ENCODE peak calls at places on chromosome 14, in seven cellular contexts. M, N, B, I, X, S and U are unnamed samples.

GRCh38 chr14:66099931-66100330 is 386.2 kb upstream of the CCDC196 start:
- DNase-seq in B (no peak), X (no peak), S (no peak), N (no peak), M (no peak), I (no peak), U (no peak)

GRCh38 chr14:74763803-74764531 is 851 bp downstream of the YLPM1 start:
- DNase-seq in I (peak; percentile 28), M (no peak), B (peak; percentile 9), S (no peak), N (peak; percentile 12), X (no peak), U (no peak)

GRCh38 chr14:91729756-91730155 is 2.1 kb downstream of the CATSPERB start:
- DNase-seq in I (no peak), M (no peak), X (no peak), B (no peak), N (no peak), S (no peak), U (no peak)

GRCh38 chr14:75454963-75455546 is 27.2 kb downstream of the JDP2 start:
- DNase-seq in S (peak; percentile 34), X (peak; percentile 40), M (no peak), B (no peak), N (no peak), I (peak; percentile 68), U (no peak)

GRCh38 chr14:53501361-53502320 is 348.5 kb upstream of the DDHD1 start:
- DNase-seq in B (no peak), I (peak; percentile 21), S (peak; percentile 40), M (no peak), N (no peak), X (no peak), U (no peak)

GRCh38 chr14:92704821-92705220 is 43.6 kb downstream of the LGMN start:
- DNase-seq in X (no peak), B (no peak), I (no peak), M (no peak), N (no peak), S (no peak), U (no peak)

GRCh38 chr14:57692671-57693070 is 173.2 kb downstream of the SLC35F4 start:
- DNase-seq in I (peak; percentile 44), N (no peak), X (peak; percentile 58), M (peak; percentile 26), B (peak; percentile 28), S (peak; percentile 7), U (peak; percentile 49)

GRCh38 chr14:71117839-71118743 is 210.8 kb downstream of the PCNX1 start:
- DNase-seq in I (peak; percentile 78), N (no peak), M (no peak), X (no peak), S (no peak), B (no peak), U (no peak)

GRCh38 chr14:54691525-54692260 is 124.8 kb downstream of the SAMD4A start:
- DNase-seq in B (peak; percentile 82), S (peak; percentile 58), M (peak; percentile 59), X (peak; percentile 57), N (peak; percentile 75), I (peak; percentile 89), U (peak; percentile 53)

GRCh38 chr14:56949828-56950227 is 139.5 kb upstream of the OTX2 start:
- DNase-seq in B (no peak), I (no peak), X (no peak), S (no peak), N (no peak), M (no peak), U (no peak)

GRCh38 chr14:21101802-21102413 is 1.0 kb downstream of the TMEM253 start:
- DNase-seq in S (no peak), I (no peak), M (no peak), N (no peak), B (no peak), X (no peak), U (no peak)

GRCh38 chr14:73825551-73826188 is 26.0 kb upstream of the PTGR2 start:
- DNase-seq in B (peak; percentile 86), M (peak; percentile 89), N (peak; percentile 87), S (peak; percentile 73), X (peak; percentile 67), I (peak; percentile 93), U (peak; percentile 76)

GRCh38 chr14:59161571-59162175 is 26.8 kb upstream of the DAAM1 start:
- DNase-seq in X (peak; percentile 22), B (peak; percentile 48), N (no peak), M (peak; percentile 27), I (peak; percentile 76), S (peak; percentile 52), U (peak; percentile 10)

GRCh38 chr14:65382586-65382985 is 29.9 kb upstream of the FUT8 start:
- DNase-seq in B (no peak), I (no peak), N (no peak), M (no peak), X (no peak), S (no peak), U (no peak)

GRCh38 chr14:94593376-94593748 is 12.1 kb downstream of the SERPINA5 start:
- DNase-seq in M (no peak), N (no peak), I (no peak), B (no peak), X (no peak), S (no peak), U (no peak)

GRCh38 chr14:90571149-90571548 is 174.3 kb downstream of the CALM1 start:
- DNase-seq in S (no peak), X (no peak), B (no peak), N (no peak), M (no peak), I (no peak), U (no peak)

GRCh38 chr14:36438883-36439282 is 81.1 kb downstream of the NKX2-1 start:
- DNase-seq in N (no peak), B (no peak), S (no peak), X (no peak), M (no peak), I (no peak), U (no peak)

GRCh38 chr14:56918849-56919574 is 108.7 kb upstream of the OTX2 start:
- DNase-seq in I (no peak), M (no peak), X (no peak), S (no peak), N (no peak), B (no peak), U (no peak)

GRCh38 chr14:78253986-78254385 is 83.8 kb downstream of the NRXN3 start:
- DNase-seq in M (peak; percentile 36), S (no peak), B (no peak), I (no peak), X (peak; percentile 84), N (no peak), U (no peak)

GRCh38 chr14:95705518-95705917 is 8.4 kb downstream of the TCL1A start:
- DNase-seq in B (no peak), I (no peak), S (no peak), N (no peak), M (no peak), X (no peak), U (no peak)

GRCh38 chr14:94058128-94058673 is 22.8 kb downstream of the DDX24 start:
- DNase-seq in B (no peak), M (no peak), X (no peak), I (no peak), S (no peak), N (no peak), U (no peak)

GRCh38 chr14:60649815-60650381 is 621 bp upstream of the SIX1 start:
- DNase-seq in S (no peak), M (no peak), B (no peak), I (peak; percentile 15), X (no peak), N (no peak), U (no peak)
- H3K4me3 ChIP-seq in S (peak overlapping the region; percentile 76), M (peak overlapping the region; percentile 58), B (peak overlapping the region; percentile 42), I (peak overlapping the region; percentile 50), X (peak overlapping the region; percentile 62), N (peak overlapping the region; percentile 55), U (peak overlapping the region; percentile 70)

DNA sequence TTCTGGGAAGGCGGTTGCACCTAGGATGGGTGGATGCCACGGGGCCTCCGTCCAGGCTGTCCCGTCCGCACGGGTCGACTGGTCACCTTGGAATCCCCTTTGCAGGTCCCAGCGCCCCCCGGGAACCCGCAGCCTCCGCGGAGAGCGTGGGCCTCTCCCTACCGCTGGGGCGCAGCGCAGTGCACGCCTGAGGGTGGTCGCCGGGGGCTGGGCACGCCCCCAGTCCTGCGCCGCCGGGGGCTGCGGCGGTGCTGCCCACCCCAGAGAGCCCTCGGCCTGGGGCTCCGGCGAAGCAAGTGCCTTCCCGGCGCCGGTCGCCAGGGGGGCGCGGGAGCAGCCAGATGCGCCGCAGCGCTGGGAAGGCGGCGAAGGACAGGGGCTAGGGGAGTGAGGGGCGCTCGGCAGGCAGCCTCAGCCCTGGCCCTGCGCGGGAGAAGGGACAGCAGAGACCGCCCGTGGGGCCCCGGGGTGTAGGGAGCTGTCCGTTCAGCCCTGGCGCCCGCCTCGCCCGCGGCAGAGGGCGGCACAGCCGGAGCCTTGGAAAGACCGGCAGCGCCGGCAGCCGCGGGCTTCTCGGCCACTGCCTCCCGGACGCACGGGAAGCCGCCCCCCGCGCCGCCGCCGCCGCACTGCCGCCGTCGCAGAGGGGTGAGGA is 527 bp downstream of the ZDHHC22 start:
- DNase-seq in M (peak; percentile 78), N (no peak), B (peak; percentile 66), I (peak; percentile 57), X (no peak), S (peak; percentile 14), U (no peak)
- H3K4me3 ChIP-seq in M (peak overlapping the region; percentile 58), N (peak overlapping the region; percentile 68), B (peak overlapping the region; percentile 34), I (peak overlapping the region; percentile 20), X (peak overlapping the region; percentile 31), S (peak overlapping the region; percentile 24), U (peak overlapping the region; percentile 62)

GRCh38 chr14:105094193-105094907 is 29.1 kb upstream of the GPR132 start:
- DNase-seq in X (no peak), B (peak; percentile 17), N (no peak), S (no peak), I (no peak), M (no peak), U (no peak)
- H3K4me3 ChIP-seq in X (peak overlapping the region; percentile 68), B (peak overlapping the region; percentile 81), N (peak overlapping the region; percentile 59), S (peak overlapping the region; percentile 88), I (no peak overlapping the region), M (peak overlapping the region; percentile 92), U (peak overlapping the region; percentile 72)

GRCh38 chr14:99265571-99265970 is 6.4 kb downstream of the BCL11B start:
- DNase-seq in B (no peak), I (no peak), X (no peak), M (no peak), N (no peak), S (no peak), U (no peak)

GRCh38 chr14:99266181-99267178 is 5.5 kb downstream of the BCL11B start:
- DNase-seq in S (peak; percentile 61), M (peak; percentile 65), B (peak; percentile 79), N (peak; percentile 85), X (peak; percentile 52), I (peak; percentile 91), U (peak; percentile 45)

GRCh38 chr14:99263564-99264330 is 8.2 kb downstream of the BCL11B start:
- DNase-seq in X (no peak), B (no peak), I (no peak), M (no peak), S (no peak), N (no peak), U (no peak)

GRCh38 chr14:99262977-99263448 is 9.0 kb downstream of the BCL11B start:
- DNase-seq in S (no peak), X (no peak), M (no peak), B (no peak), I (no peak), N (no peak), U (no peak)

DNA sequence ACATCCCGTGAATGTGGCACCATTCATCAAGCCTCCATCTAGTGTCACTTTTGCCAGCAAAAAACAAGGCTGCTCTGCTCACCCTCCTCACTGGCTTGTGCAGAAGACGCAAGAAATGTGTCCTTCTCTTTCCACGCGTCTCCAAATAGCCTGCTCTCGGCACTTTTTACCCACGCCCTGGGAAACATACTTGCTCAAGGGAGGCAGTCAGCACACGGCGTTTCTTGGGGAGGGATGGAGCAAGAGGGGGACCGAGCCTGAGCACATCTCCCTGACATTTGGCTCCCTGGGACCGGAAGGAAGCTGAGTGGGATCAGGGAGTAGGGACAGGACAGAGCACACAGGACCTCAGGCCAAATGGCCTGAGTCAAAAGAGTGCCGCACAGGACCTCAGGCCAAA is 7.3 kb downstream of the BCL11B start:
- DNase-seq in I (no peak), S (no peak), B (no peak), X (no peak), N (no peak), M (no peak), U (no peak)
- H3K4me3 ChIP-seq in I (no peak overlapping the region), S (no peak overlapping the region), B (no peak overlapping the region), X (no peak overlapping the region), N (no peak overlapping the region), M (no peak overlapping the region), U (no peak overlapping the region)